ENCODE peak calls at places on chromosomes 16 and 17, in eight cellular contexts. E, N, Q, M, F, T, U and X are unnamed samples. For H3K4me1, the result is how much of the 10 kb centered on the place peaks cover.

GRCh38 chr16:86286991-86287640 is 223.2 kb upstream of the FOXF1 start:
- DNase-seq in M (no peak), E (no peak), N (no peak), T (no peak), U (no peak), F (no peak), Q (no peak), X (no peak)

GRCh38 chr16:81513204-81514040 is 68.8 kb downstream of the CMIP start:
- DNase-seq in Q (peak), E (no peak), F (peak), M (no peak), N (peak), T (no peak), U (no peak), X (no peak)

GRCh38 chr16:27334874-27335273 is 21.1 kb downstream of the IL4R start:
- DNase-seq in E (no peak), U (no peak), M (no peak), F (no peak), N (no peak), Q (no peak), T (no peak), X (no peak)

GRCh38 chr17:13031718-13032350 is 14.0 kb upstream of the ELAC2 start:
- DNase-seq in M (peak), T (no peak), N (peak), Q (peak), U (peak), F (no peak), E (no peak), X (peak)

GRCh38 chr17:16551878-16552636 is 16.9 kb downstream of the ZNF287 start:
- DNase-seq in Q (no peak), T (no peak), M (no peak), U (no peak), F (no peak), N (peak), E (no peak), X (no peak)

GRCh38 chr17:79792984-79793923 is 3.6 kb downstream of the CBX8 start:
- DNase-seq in N (peak), F (peak), T (peak), E (no peak), U (no peak), Q (peak), M (no peak), X (no peak)

GRCh38 chr17:3683054-3683511 is 12.9 kb downstream of the P2RX5 start:
- DNase-seq in N (peak), T (no peak), F (no peak), Q (peak), M (peak), E (no peak), U (peak), X (peak)

GRCh38 chr17:45311762-45312476 is 4.9 kb downstream of the MAP3K14 start:
- DNase-seq in U (peak), E (no peak), T (peak), N (peak), Q (peak), M (peak), F (no peak), X (peak)

GRCh38 chr16:26672206-26672605 is 394.5 kb upstream of the C16orf82 start:
- DNase-seq in U (no peak), F (no peak), N (no peak), E (no peak), T (no peak), M (no peak), Q (no peak), X (no peak)

GRCh38 chr17:1469231-1469852 is 13.3 kb upstream of the CRK start:
- DNase-seq in U (no peak), N (peak), E (no peak), T (peak), M (no peak), Q (no peak), F (no peak), X (peak)

GRCh38 chr17:6450926-6451717 is 6.9 kb downstream of the PIMREG start:
- DNase-seq in T (no peak), U (no peak), Q (no peak), F (peak), E (no peak), M (no peak), N (no peak), X (no peak)

GRCh38 chr17:81071761-81072741 is 37.1 kb downstream of the BAIAP2 start:
- DNase-seq in M (no peak), Q (no peak), E (no peak), U (no peak), T (no peak), N (no peak), F (no peak), X (no peak)

GRCh38 chr17:65523853-65524664 is 37.4 kb downstream of the AXIN2 start:
- DNase-seq in T (no peak), F (no peak), E (no peak), U (no peak), Q (no peak), M (no peak), N (no peak), X (no peak)

GRCh38 chr17:53316073-53316472 is 506.7 kb upstream of the KIF2B start:
- DNase-seq in N (no peak), Q (no peak), T (no peak), E (peak), F (no peak), U (no peak), M (no peak), X (no peak)

GRCh38 chr17:3950584-3950983 is 13.7 kb downstream of the ATP2A3 start:
- DNase-seq in U (no peak), M (no peak), N (no peak), E (no peak), F (no peak), Q (no peak), T (no peak), X (no peak)

GRCh38 chr16:51401673-51402072 is 250.6 kb upstream of the SALL1 start:
- DNase-seq in T (no peak), M (no peak), N (no peak), E (no peak), Q (no peak), F (no peak), U (no peak), X (no peak)

GRCh38 chr16:80341242-80341641 is 199.6 kb upstream of the DYNLRB2 start:
- DNase-seq in F (no peak), E (no peak), Q (no peak), U (no peak), N (no peak), M (no peak), T (no peak), X (no peak)

GRCh38 chr16:66933776-66934137 is 445 bp downstream of the CIAO2B start:
- DNase-seq in U (no peak), N (no peak), T (no peak), Q (no peak), E (no peak), F (no peak), M (no peak), X (peak)

GRCh38 chr17:17877548-17878358 is 41.0 kb upstream of the SREBF1 start:
- DNase-seq in F (peak), E (peak), Q (peak), T (peak), M (peak), N (no peak), U (no peak), X (no peak)

GRCh38 chr17:57461082-57461481 is 204.8 kb downstream of the MSI2 start:
- DNase-seq in Q (peak), N (no peak), E (no peak), T (peak), F (no peak), U (no peak), M (no peak), X (no peak)

GRCh38 chr16:10297341-10298006 is 88.4 kb upstream of the ATF7IP2 start:
- DNase-seq in N (no peak), U (no peak), T (no peak), M (peak), Q (no peak), F (no peak), E (no peak), X (no peak)

GRCh38 chr16:19344224-19344801 is 58.8 kb downstream of the CLEC19A start:
- DNase-seq in N (no peak), E (no peak), T (no peak), M (no peak), U (no peak), F (no peak), Q (no peak), X (no peak)

GRCh38 chr17:50480854-50481490 is 2.3 kb downstream of the RSAD1 start:
- DNase-seq in E (no peak), T (no peak), U (no peak), M (no peak), N (no peak), Q (peak), F (no peak), X (no peak)

GRCh38 chr17:78142113-78142861 is 3.9 kb upstream of the C17orf99 start:
- DNase-seq in N (peak), M (peak), Q (peak), E (no peak), F (no peak), U (peak), T (peak), X (no peak)

GRCh38 chr17:74736423-74737298 is at the start of gene RAB37:
- DNase-seq in N (peak), M (peak), T (no peak), Q (peak), F (no peak), U (peak), E (no peak), X (peak)

GRCh38 chr17:43434902-43435319 is 36.1 kb downstream of the ARL4D start:
- DNase-seq in T (peak), F (no peak), Q (no peak), E (no peak), M (no peak), N (no peak), U (peak), X (no peak)

GRCh38 chr16:52251495-52251894 is 295.4 kb downstream of the TOX3 start:
- DNase-seq in E (no peak), M (no peak), Q (peak), N (no peak), F (no peak), U (no peak), T (peak), X (no peak)

GRCh38 chr16:19524866-19525723 is 1.4 kb downstream of the CCP110 start:
- DNase-seq in N (no peak), E (no peak), T (no peak), F (no peak), M (no peak), U (no peak), Q (no peak), X (no peak)

GRCh38 chr17:60148300-60148838 is 1.4 kb upstream of the CA4 start:
- DNase-seq in U (no peak), Q (no peak), T (no peak), E (no peak), M (no peak), F (no peak), N (no peak), X (no peak)

GRCh38 chr16:82603784-82604411 is 22.9 kb upstream of the CDH13 start:
- DNase-seq in U (peak), Q (peak), N (peak), M (no peak), F (no peak), T (peak), E (peak), X (no peak)

GRCh38 chr17:63956296-63956920 is 16.3 kb downstream of the SCN4A start:
- DNase-seq in F (no peak), Q (peak), U (no peak), E (no peak), M (no peak), N (no peak), T (no peak), X (no peak)

GRCh38 chr17:17783825-17784598 is 52.8 kb downstream of the SREBF1 start:
- DNase-seq in Q (peak), N (no peak), U (no peak), M (peak), E (peak), F (peak), T (peak), X (peak)

GRCh38 chr16:50371936-50372595 is 3.3 kb upstream of the BRD7 start:
- DNase-seq in N (no peak), U (no peak), M (no peak), F (peak), E (no peak), Q (peak), T (no peak), X (no peak)

GRCh38 chr16:85738878-85739715 is 11.8 kb downstream of the C16orf74 start:
- DNase-seq in U (no peak), N (no peak), M (no peak), T (no peak), Q (no peak), E (no peak), F (no peak), X (no peak)

GRCh38 chr16:84673203-84673535 is 24.9 kb downstream of the KLHL36 start:
- DNase-seq in U (no peak), F (no peak), Q (peak), E (no peak), N (no peak), M (no peak), T (no peak), X (no peak)

GRCh38 chr17:30225919-30226553 is 9.5 kb downstream of the SLC6A4 start:
- DNase-seq in Q (no peak), M (peak), E (no peak), T (no peak), N (no peak), F (no peak), U (no peak), X (no peak)

GRCh38 chr17:5027299-5027698 is 7.9 kb downstream of the SLC52A1 start:
- DNase-seq in N (no peak), F (no peak), Q (no peak), T (no peak), M (no peak), E (no peak), U (no peak), X (no peak)

GRCh38 chr16:68083239-68083781 is 1.9 kb upstream of the NFATC3 start:
- DNase-seq in F (no peak), Q (no peak), T (no peak), N (no peak), E (no peak), M (peak), U (no peak), X (no peak)
- H3K4me1 ChIP-seq in F (under half), Q (under half), T (under half), N (under half), E (under half), M (half or more), U (under half), X (half or more)

GRCh38 chr17:73291260-73291801 is 20.5 kb downstream of the CDC42EP4 start:
- DNase-seq in N (peak), F (peak), T (peak), Q (peak), M (peak), E (peak), U (peak), X (no peak)
- H3K4me1 ChIP-seq in N (half or more), F (half or more), T (half or more), Q (half or more), M (half or more), E (under half), U (half or more), X (under half)

GRCh38 chr16:337975-338575 is 14.4 kb downstream of the AXIN1 start:
- DNase-seq in E (no peak), Q (no peak), M (no peak), U (no peak), T (no peak), N (no peak), F (no peak), X (no peak)

GRCh38 chr16:342455-343213 is 9.9 kb downstream of the AXIN1 start:
- DNase-seq in Q (no peak), E (no peak), M (no peak), T (no peak), N (no peak), U (no peak), F (no peak), X (no peak)

GRCh38 chr16:337437-337836 is 15.1 kb downstream of the AXIN1 start:
- DNase-seq in Q (no peak), E (no peak), U (no peak), M (no peak), T (no peak), F (no peak), N (no peak), X (no peak)

GRCh38 chr16:340370-341091 is 12.0 kb downstream of the AXIN1 start:
- DNase-seq in M (no peak), E (no peak), T (no peak), Q (no peak), F (no peak), N (no peak), U (no peak), X (no peak)

GRCh38 chr16:339680-340079 is 12.8 kb downstream of the AXIN1 start:
- DNase-seq in Q (no peak), T (no peak), N (no peak), F (no peak), M (no peak), E (peak), U (no peak), X (no peak)
- H3K4me1 ChIP-seq in Q (under half), T (under half), N (under half), F (under half), M (under half), E (under half), U (under half), X (half or more)

DNA sequence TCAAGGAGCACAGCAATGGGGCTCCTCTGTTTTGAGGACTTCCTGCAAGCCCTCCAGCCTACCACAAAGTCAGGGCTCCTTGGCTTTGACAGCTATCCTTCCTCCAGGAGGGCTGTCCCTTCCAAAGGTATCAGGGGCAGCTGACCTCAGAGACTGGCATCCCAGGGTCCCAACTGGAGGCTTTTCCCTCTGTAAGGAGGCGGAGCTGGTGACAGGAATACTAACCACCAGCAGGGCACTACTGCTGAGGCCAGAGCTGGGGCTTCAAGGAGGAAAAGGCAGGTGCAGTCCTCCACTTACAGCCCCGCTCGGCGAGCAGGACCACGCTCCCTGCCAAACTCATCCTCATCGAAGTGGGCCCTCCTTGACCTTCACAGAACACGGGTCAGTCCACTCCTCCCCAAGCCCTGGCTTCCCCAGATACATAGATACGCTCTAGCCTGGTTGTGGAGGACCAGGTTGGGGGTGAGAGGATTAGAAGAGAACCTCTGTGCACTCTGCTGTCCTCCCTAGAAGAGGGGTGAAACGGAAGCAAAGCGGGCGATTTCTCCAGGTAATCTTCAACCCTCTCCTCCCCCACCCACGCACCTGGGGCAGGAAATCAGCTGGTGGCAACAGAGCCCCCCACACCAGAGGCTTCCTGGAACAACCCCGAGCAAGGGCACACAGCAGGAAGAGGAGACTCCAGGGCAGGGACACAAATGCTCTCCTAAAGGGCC is 20.5 kb downstream of the ST3GAL2 start:
- DNase-seq in N (no peak), E (no peak), U (no peak), M (no peak), F (no peak), T (no peak), Q (no peak), X (no peak)
- H3K4me1 ChIP-seq in N (under half), E (under half), U (under half), M (half or more), F (under half), T (under half), Q (under half), X (under half)

GRCh38 chr16:89448656-89449055 is 41.7 kb downstream of the ANKRD11 start:
- DNase-seq in Q (no peak), T (no peak), N (no peak), U (no peak), F (no peak), E (no peak), M (peak), X (no peak)
- H3K4me1 ChIP-seq in Q (under half), T (under half), N (half or more), U (half or more), F (under half), E (under half), M (half or more), X (half or more)

GRCh38 chr17:67202503-67202902 is 42.5 kb downstream of the HELZ start:
- DNase-seq in U (no peak), T (no peak), E (no peak), N (no peak), F (no peak), M (no peak), Q (no peak), X (no peak)
- H3K4me1 ChIP-seq in U (under half), T (under half), E (under half), N (under half), F (under half), M (under half), Q (under half), X (under half)

GRCh38 chr16:75479421-75479990 is 15.0 kb upstream of the TMEM170A start:
- DNase-seq in E (no peak), N (no peak), Q (no peak), T (no peak), M (no peak), U (no peak), F (no peak), X (no peak)

GRCh38 chr16:75485230-75486013 is 9.8 kb downstream of the CHST6 start:
- DNase-seq in Q (no peak), U (no peak), T (no peak), N (no peak), F (no peak), E (no peak), M (no peak), X (no peak)

GRCh38 chr16:75483222-75483621 is 12.0 kb downstream of the CHST6 start:
- DNase-seq in Q (no peak), F (no peak), E (no peak), M (no peak), U (peak), N (no peak), T (peak), X (no peak)

GRCh38 chr16:75481475-75481874 is 13.8 kb downstream of the CHST6 start:
- DNase-seq in E (no peak), U (no peak), T (no peak), M (no peak), Q (no peak), N (peak), F (no peak), X (no peak)

GRCh38 chr16:75482434-75483205 is 12.6 kb downstream of the CHST6 start:
- DNase-seq in T (no peak), M (no peak), E (no peak), F (no peak), N (no peak), Q (no peak), U (no peak), X (no peak)
- H3K4me1 ChIP-seq in T (under half), M (under half), E (under half), F (under half), N (under half), Q (under half), U (half or more), X (under half)

GRCh38 chr16:56981729-56982271 is 7.6 kb upstream of the NLRC5 start:
- DNase-seq in N (no peak), F (no peak), E (no peak), U (no peak), Q (no peak), M (no peak), T (no peak), X (no peak)

GRCh38 chr16:56983211-56983751 is 6.1 kb upstream of the NLRC5 start:
- DNase-seq in F (no peak), T (no peak), N (peak), Q (no peak), M (peak), E (no peak), U (no peak), X (no peak)

GRCh38 chr16:56982695-56983094 is 6.7 kb upstream of the NLRC5 start:
- DNase-seq in N (no peak), U (no peak), E (no peak), M (no peak), F (no peak), Q (no peak), T (no peak), X (no peak)

GRCh38 chr16:56980203-56980535 is 9.2 kb upstream of the NLRC5 start:
- DNase-seq in Q (no peak), N (no peak), E (no peak), T (no peak), U (no peak), F (no peak), M (no peak), X (no peak)

GRCh38 chr16:56980792-56981724 is 8.3 kb upstream of the NLRC5 start:
- DNase-seq in M (no peak), Q (no peak), U (no peak), F (no peak), N (no peak), T (no peak), E (no peak), X (no peak)
- H3K4me1 ChIP-seq in M (under half), Q (under half), U (under half), F (under half), N (under half), T (under half), E (under half), X (half or more)